ENCODE peak calls at places on chromosome 16, in ten cellular contexts. E, X, F, Y, H, C, O, Z, K and P are unnamed samples.

GRCh38 chr16:15798671-15799070 is 58.2 kb downstream of the MYH11 start:
- DNase-seq in X (no peak), F (no peak), Y (no peak), C (no peak), O (no peak), Z (no peak), K (no peak), E (no peak), H (no peak), P (no peak)

GRCh38 chr16:30096105-30096861 is at the start of gene YPEL3:
- DNase-seq in Z (peak; percentile 95), K (peak; percentile 93), F (peak; percentile 88), C (peak; percentile 83), X (peak; percentile 95), E (peak; percentile 91), O (peak; percentile 79), Y (peak; percentile 94), H (peak; percentile 90), P (peak; percentile 64)

GRCh38 chr16:78742501-78743283 is 643.2 kb downstream of the WWOX start:
- DNase-seq in K (peak; percentile 31), F (peak; percentile 81), C (no peak), X (no peak), Z (no peak), Y (peak; percentile 42), E (peak; percentile 82), O (no peak), H (no peak), P (no peak)

GRCh38 chr16:29107299-29107698 is 122.4 kb downstream of the LAT start:
- DNase-seq in K (peak; percentile 34), E (no peak), X (no peak), Z (no peak), O (no peak), C (no peak), H (no peak), F (no peak), Y (no peak), P (no peak)

GRCh38 chr16:20401066-20401465 is 3.5 kb downstream of the PDILT start:
- DNase-seq in H (no peak), O (no peak), X (no peak), Z (no peak), K (no peak), F (no peak), Y (no peak), E (no peak), C (no peak), P (no peak)

GRCh38 chr16:78503501-78504110 is 404.2 kb downstream of the WWOX start:
- DNase-seq in E (peak; percentile 56), H (peak; percentile 62), O (peak; percentile 88), F (no peak), C (peak; percentile 60), Z (peak; percentile 82), Y (peak; percentile 41), X (no peak), K (peak; percentile 63), P (no peak)

GRCh38 chr16:3792472-3793012 is 75.2 kb upstream of the TRAP1 start:
- DNase-seq in H (no peak), K (no peak), Z (no peak), F (no peak), E (no peak), Y (no peak), O (no peak), X (no peak), C (no peak), P (no peak)

GRCh38 chr16:24918641-24919040 is 72.9 kb downstream of the SLC5A11 start:
- DNase-seq in Y (no peak), H (no peak), F (no peak), K (no peak), E (no peak), X (no peak), Z (no peak), O (no peak), C (no peak), P (no peak)

GRCh38 chr16:2856061-2856670 is 1.8 kb downstream of the PRSS22 start:
- DNase-seq in Y (no peak), O (no peak), E (no peak), Z (no peak), F (no peak), K (peak; percentile 40), C (no peak), H (peak; percentile 58), X (no peak), P (no peak)

GRCh38 chr16:58733248-58733670 is 857 bp downstream of the GOT2 start:
- DNase-seq in Y (no peak), Z (peak; percentile 22), O (no peak), X (no peak), F (no peak), K (no peak), H (no peak), C (no peak), E (no peak), P (no peak)

GRCh38 chr16:21001262-21001661 is 100.7 kb downstream of the LYRM1 start:
- DNase-seq in Y (no peak), O (no peak), F (no peak), C (peak; percentile 39), K (peak; percentile 49), Z (peak; percentile 26), X (no peak), H (no peak), E (peak; percentile 35), P (no peak)

GRCh38 chr16:69330286-69331109 is at the start of gene PDF:
- DNase-seq in F (peak; percentile 80), H (peak; percentile 94), Z (peak; percentile 96), E (peak; percentile 97), C (peak; percentile 92), O (peak; percentile 87), Y (peak; percentile 96), X (peak; percentile 95), K (peak; percentile 97), P (peak; percentile 67)

GRCh38 chr16:50627419-50627818 is 53.7 kb downstream of the SNX20 start:
- DNase-seq in K (peak; percentile 44), C (no peak), Y (peak; percentile 69), H (no peak), E (no peak), X (peak; percentile 50), F (peak; percentile 65), O (peak; percentile 58), Z (peak; percentile 50), P (no peak)

GRCh38 chr16:57697896-57698537 is 3.4 kb downstream of the DRC7 start:
- DNase-seq in Z (no peak), F (no peak), H (no peak), K (no peak), X (no peak), Y (no peak), C (no peak), O (no peak), E (no peak), P (no peak)
- H3K27me3 ChIP-seq in Z (no peaks in the 10 kb centered on the region), F (no peaks in the 10 kb centered on the region), H (no peaks in the 10 kb centered on the region), K (no peaks in the 10 kb centered on the region), X (peaks cover 5% of the 10 kb centered on the region), Y (no peaks in the 10 kb centered on the region), C (no peaks in the 10 kb centered on the region), O (no peaks in the 10 kb centered on the region), E (peaks cover 3% of the 10 kb centered on the region), P (peaks cover 18% of the 10 kb centered on the region)

DNA sequence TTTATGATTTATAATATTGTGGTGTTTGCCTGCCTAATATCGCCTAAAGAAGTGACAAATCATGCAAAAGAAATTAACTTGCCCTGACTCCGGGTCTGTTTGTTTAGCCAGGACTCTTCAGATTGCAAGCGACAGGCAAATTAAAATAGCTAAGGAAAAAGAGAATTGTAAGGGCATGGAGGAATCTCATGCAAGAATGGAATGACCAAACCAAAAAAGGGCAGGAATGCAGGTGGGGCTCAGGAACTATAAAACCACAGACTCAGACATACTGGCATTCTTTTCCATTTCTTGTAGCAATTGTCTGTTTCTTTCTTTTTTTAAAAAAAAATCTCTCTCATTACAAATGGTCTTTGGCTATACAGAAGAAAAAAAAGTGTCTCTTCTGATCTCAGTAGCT is 188.1 kb upstream of the XYLT1 start:
- DNase-seq in X (no peak), K (peak; percentile 47), C (no peak), Y (no peak), F (no peak), Z (no peak), E (no peak), O (no peak), H (no peak), P (no peak)
- H3K27me3 ChIP-seq in X (peaks cover 36% of the 10 kb centered on the region), K (no peaks in the 10 kb centered on the region), C (no peaks in the 10 kb centered on the region), Y (no peaks in the 10 kb centered on the region), F (no peaks in the 10 kb centered on the region), Z (no peaks in the 10 kb centered on the region), E (peaks cover 9% of the 10 kb centered on the region), O (no peaks in the 10 kb centered on the region), H (no peaks in the 10 kb centered on the region), P (peaks cover 2% of the 10 kb centered on the region)

GRCh38 chr16:66427451-66427860 is 361 bp downstream of the BEAN1 start:
- DNase-seq in H (no peak), X (no peak), C (no peak), K (no peak), O (no peak), F (no peak), Y (no peak), E (no peak), Z (no peak), P (no peak)
- H3K27me3 ChIP-seq in H (no peaks in the 10 kb centered on the region), X (peaks cover 30% of the 10 kb centered on the region), C (peaks cover 71% of the 10 kb centered on the region), K (peaks cover 42% of the 10 kb centered on the region), O (peaks cover 3% of the 10 kb centered on the region), F (peaks cover 26% of the 10 kb centered on the region), Y (no peaks in the 10 kb centered on the region), E (peaks cover 68% of the 10 kb centered on the region), Z (peaks cover 91% of the 10 kb centered on the region), P (peaks cover 71% of the 10 kb centered on the region)

GRCh38 chr16:75248142-75248535 is 3.3 kb downstream of the BCAR1 start:
- DNase-seq in H (no peak), K (no peak), Z (no peak), O (no peak), E (no peak), C (no peak), Y (no peak), X (peak; percentile 49), F (no peak), P (no peak)
- H3K27me3 ChIP-seq in H (no peaks in the 10 kb centered on the region), K (no peaks in the 10 kb centered on the region), Z (no peaks in the 10 kb centered on the region), O (no peaks in the 10 kb centered on the region), E (no peaks in the 10 kb centered on the region), C (no peaks in the 10 kb centered on the region), Y (no peaks in the 10 kb centered on the region), X (no peaks in the 10 kb centered on the region), F (peaks cover 24% of the 10 kb centered on the region), P (no peaks in the 10 kb centered on the region)

GRCh38 chr16:1403733-1404132 is 10.8 kb downstream of the UNKL start:
- DNase-seq in H (no peak), Z (no peak), X (no peak), K (no peak), O (no peak), Y (no peak), E (no peak), C (no peak), F (no peak), P (no peak)

GRCh38 chr16:1403036-1403435 is 11.5 kb downstream of the UNKL start:
- DNase-seq in F (no peak), C (no peak), H (no peak), O (no peak), E (no peak), Z (no peak), Y (no peak), K (no peak), X (no peak), P (no peak)

GRCh38 chr16:1401061-1401757 is 13.3 kb downstream of the UNKL start:
- DNase-seq in H (no peak), K (no peak), X (no peak), C (no peak), F (no peak), Z (no peak), O (no peak), E (no peak), Y (no peak), P (no peak)

GRCh38 chr16:1398826-1399581 is 15.5 kb downstream of the UNKL start:
- DNase-seq in X (no peak), F (no peak), Y (no peak), E (no peak), K (no peak), O (no peak), C (no peak), H (no peak), Z (no peak), P (no peak)

GRCh38 chr16:1401758-1402154 is 12.7 kb downstream of the UNKL start:
- DNase-seq in Z (no peak), F (no peak), X (no peak), H (no peak), Y (no peak), E (no peak), O (no peak), K (no peak), C (no peak), P (no peak)
- H3K27me3 ChIP-seq in Z (no peaks in the 10 kb centered on the region), F (no peaks in the 10 kb centered on the region), X (no peaks in the 10 kb centered on the region), H (no peaks in the 10 kb centered on the region), Y (no peaks in the 10 kb centered on the region), E (no peaks in the 10 kb centered on the region), O (no peaks in the 10 kb centered on the region), K (no peaks in the 10 kb centered on the region), C (no peaks in the 10 kb centered on the region), P (no peaks in the 10 kb centered on the region)